ENCODE peak calls at places on chromosomes 6 and 20, in ten cellular contexts. One of them, this sample, is unnamed.

GRCh38 chr20:59987135-59987534 is 28.9 kb downstream of the CDH26 start:
- DNase-seq in suprapubic skin: no peak
- DNase-seq in HT1080: no peak
- DNase-seq in NCI-H2081 treated with DMSO at 0.1 percent for 48 hours: no peak
- DNase-seq in GOT3: no peak
- DNase-seq in cardiac fibroblast: no peak
- DNase-seq in HEK293T: no peak
- DNase-seq in right cardiac atrium: no peak
- DNase-seq in choroid plexus epithelial cell: no peak
- DNase-seq in GM20000: no peak
- DNase-seq in this sample: no peak

GRCh38 chr6:38552136-38552535 is 87.6 kb downstream of the BTBD9 start:
- DNase-seq in suprapubic skin: no peak
- DNase-seq in HT1080: no peak
- DNase-seq in NCI-H2081 treated with DMSO at 0.1 percent for 48 hours: no peak
- DNase-seq in GOT3: no peak
- DNase-seq in cardiac fibroblast: no peak
- DNase-seq in HEK293T: no peak
- DNase-seq in right cardiac atrium: no peak
- DNase-seq in choroid plexus epithelial cell: no peak
- DNase-seq in GM20000: peak; percentile 70
- DNase-seq in this sample: peak; percentile 76

GRCh38 chr6:53429401-53429800 is 80.7 kb upstream of the ELOVL5 start:
- DNase-seq in suprapubic skin: no peak
- DNase-seq in HT1080: no peak
- DNase-seq in NCI-H2081 treated with DMSO at 0.1 percent for 48 hours: no peak
- DNase-seq in GOT3: no peak
- DNase-seq in cardiac fibroblast: no peak
- DNase-seq in HEK293T: no peak
- DNase-seq in right cardiac atrium: no peak
- DNase-seq in choroid plexus epithelial cell: no peak
- DNase-seq in GM20000: no peak
- DNase-seq in this sample: no peak

GRCh38 chr6:35343092-35343834 is 905 bp downstream of the PPARD start:
- DNase-seq in suprapubic skin: peak; percentile 79
- DNase-seq in HT1080: no peak
- DNase-seq in NCI-H2081 treated with DMSO at 0.1 percent for 48 hours: no peak
- DNase-seq in GOT3: no peak
- DNase-seq in cardiac fibroblast: peak; percentile 85
- DNase-seq in HEK293T: no peak
- DNase-seq in right cardiac atrium: peak; percentile 66
- DNase-seq in choroid plexus epithelial cell: peak; percentile 33
- DNase-seq in GM20000: no peak
- DNase-seq in this sample: no peak

GRCh38 chr20:32456869-32457421 is 98.8 kb downstream of the ASXL1 start:
- DNase-seq in suprapubic skin: no peak
- DNase-seq in HT1080: no peak
- DNase-seq in NCI-H2081 treated with DMSO at 0.1 percent for 48 hours: no peak
- DNase-seq in GOT3: no peak
- DNase-seq in cardiac fibroblast: peak; percentile 54
- DNase-seq in HEK293T: peak; percentile 89
- DNase-seq in right cardiac atrium: no peak
- DNase-seq in choroid plexus epithelial cell: peak; percentile 45
- DNase-seq in GM20000: peak; percentile 90
- DNase-seq in this sample: peak; percentile 89

GRCh38 chr6:157173756-157174155 is 149.6 kb downstream of the TMEM242 start:
- DNase-seq in suprapubic skin: no peak
- DNase-seq in HT1080: no peak
- DNase-seq in NCI-H2081 treated with DMSO at 0.1 percent for 48 hours: no peak
- DNase-seq in GOT3: no peak
- DNase-seq in cardiac fibroblast: no peak
- DNase-seq in HEK293T: no peak
- DNase-seq in right cardiac atrium: no peak
- DNase-seq in choroid plexus epithelial cell: no peak
- DNase-seq in GM20000: no peak
- DNase-seq in this sample: no peak

GRCh38 chr6:18503588-18504231 is 116.6 kb downstream of the RNF144B start:
- DNase-seq in suprapubic skin: no peak
- DNase-seq in HT1080: peak; percentile 66
- DNase-seq in NCI-H2081 treated with DMSO at 0.1 percent for 48 hours: peak; percentile 57
- DNase-seq in GOT3: peak; percentile 14
- DNase-seq in cardiac fibroblast: peak; percentile 85
- DNase-seq in HEK293T: peak; percentile 66
- DNase-seq in right cardiac atrium: peak; percentile 26
- DNase-seq in choroid plexus epithelial cell: peak; percentile 92
- DNase-seq in GM20000: peak; percentile 35
- DNase-seq in this sample: peak; percentile 43

GRCh38 chr6:6285679-6286078 is 34.8 kb downstream of the F13A1 start:
- DNase-seq in suprapubic skin: no peak
- DNase-seq in HT1080: no peak
- DNase-seq in NCI-H2081 treated with DMSO at 0.1 percent for 48 hours: no peak
- DNase-seq in GOT3: no peak
- DNase-seq in cardiac fibroblast: no peak
- DNase-seq in HEK293T: no peak
- DNase-seq in right cardiac atrium: no peak
- DNase-seq in choroid plexus epithelial cell: no peak
- DNase-seq in GM20000: no peak
- DNase-seq in this sample: no peak

GRCh38 chr6:132279592-132280139 is 121.6 kb downstream of the MOXD1 start:
- DNase-seq in suprapubic skin: peak; percentile 66
- DNase-seq in HT1080: peak; percentile 62
- DNase-seq in NCI-H2081 treated with DMSO at 0.1 percent for 48 hours: no peak
- DNase-seq in GOT3: peak; percentile 15
- DNase-seq in cardiac fibroblast: peak; percentile 78
- DNase-seq in HEK293T: peak; percentile 80
- DNase-seq in right cardiac atrium: peak; percentile 62
- DNase-seq in choroid plexus epithelial cell: peak; percentile 83
- DNase-seq in GM20000: peak; percentile 64
- DNase-seq in this sample: peak; percentile 65

GRCh38 chr6:159404296-159404695 is 235.1 kb downstream of the FNDC1 start:
- DNase-seq in suprapubic skin: no peak
- DNase-seq in HT1080: no peak
- DNase-seq in NCI-H2081 treated with DMSO at 0.1 percent for 48 hours: no peak
- DNase-seq in GOT3: no peak
- DNase-seq in cardiac fibroblast: no peak
- DNase-seq in HEK293T: no peak
- DNase-seq in right cardiac atrium: no peak
- DNase-seq in choroid plexus epithelial cell: peak; percentile 3
- DNase-seq in GM20000: no peak
- DNase-seq in this sample: no peak

GRCh38 chr20:50095476-50096078 is 17.4 kb downstream of the UBE2V1 start:
- DNase-seq in suprapubic skin: peak; percentile 52
- DNase-seq in HT1080: no peak
- DNase-seq in NCI-H2081 treated with DMSO at 0.1 percent for 48 hours: no peak
- DNase-seq in GOT3: no peak
- DNase-seq in cardiac fibroblast: no peak
- DNase-seq in HEK293T: no peak
- DNase-seq in right cardiac atrium: no peak
- DNase-seq in choroid plexus epithelial cell: no peak
- DNase-seq in GM20000: no peak
- DNase-seq in this sample: no peak

GRCh38 chr6:117352466-117353081 is 73.2 kb downstream of the ROS1 start:
- DNase-seq in suprapubic skin: no peak
- DNase-seq in HT1080: peak; percentile 24
- DNase-seq in NCI-H2081 treated with DMSO at 0.1 percent for 48 hours: no peak
- DNase-seq in GOT3: no peak
- DNase-seq in cardiac fibroblast: peak; percentile 30
- DNase-seq in HEK293T: peak; percentile 25
- DNase-seq in right cardiac atrium: no peak
- DNase-seq in choroid plexus epithelial cell: peak; percentile 64
- DNase-seq in GM20000: no peak
- DNase-seq in this sample: no peak

GRCh38 chr20:59190509-59190908 is 26.9 kb downstream of the ZNF831 start:
- DNase-seq in suprapubic skin: no peak
- DNase-seq in HT1080: no peak
- DNase-seq in NCI-H2081 treated with DMSO at 0.1 percent for 48 hours: no peak
- DNase-seq in GOT3: no peak
- DNase-seq in cardiac fibroblast: no peak
- DNase-seq in HEK293T: no peak
- DNase-seq in right cardiac atrium: no peak
- DNase-seq in choroid plexus epithelial cell: no peak
- DNase-seq in GM20000: no peak
- DNase-seq in this sample: no peak

GRCh38 chr20:35111141-35111888 is 18.7 kb upstream of the TRPC4AP start:
- DNase-seq in suprapubic skin: no peak
- DNase-seq in HT1080: peak; percentile 90
- DNase-seq in NCI-H2081 treated with DMSO at 0.1 percent for 48 hours: no peak
- DNase-seq in GOT3: peak; percentile 28
- DNase-seq in cardiac fibroblast: peak; percentile 47
- DNase-seq in HEK293T: no peak
- DNase-seq in right cardiac atrium: no peak
- DNase-seq in choroid plexus epithelial cell: peak; percentile 67
- DNase-seq in GM20000: peak; percentile 15
- DNase-seq in this sample: no peak

GRCh38 chr20:39878809-39879208 is 810.2 kb downstream of the MAFB start:
- DNase-seq in suprapubic skin: no peak
- DNase-seq in HT1080: no peak
- DNase-seq in NCI-H2081 treated with DMSO at 0.1 percent for 48 hours: no peak
- DNase-seq in GOT3: no peak
- DNase-seq in cardiac fibroblast: no peak
- DNase-seq in HEK293T: no peak
- DNase-seq in right cardiac atrium: no peak
- DNase-seq in choroid plexus epithelial cell: peak; percentile 25
- DNase-seq in GM20000: no peak
- DNase-seq in this sample: no peak

GRCh38 chr6:152110878-152111820 is 303.7 kb downstream of the ESR1 start:
- DNase-seq in suprapubic skin: no peak
- DNase-seq in HT1080: no peak
- DNase-seq in NCI-H2081 treated with DMSO at 0.1 percent for 48 hours: no peak
- DNase-seq in GOT3: no peak
- DNase-seq in cardiac fibroblast: peak; percentile 59
- DNase-seq in HEK293T: no peak
- DNase-seq in right cardiac atrium: peak; percentile 41
- DNase-seq in choroid plexus epithelial cell: no peak
- DNase-seq in GM20000: no peak
- DNase-seq in this sample: no peak

GRCh38 chr20:22333885-22334545 is 250.4 kb downstream of the FOXA2 start:
- DNase-seq in suprapubic skin: no peak
- DNase-seq in HT1080: peak; percentile 67
- DNase-seq in NCI-H2081 treated with DMSO at 0.1 percent for 48 hours: peak; percentile 45
- DNase-seq in GOT3: no peak
- DNase-seq in cardiac fibroblast: peak; percentile 72
- DNase-seq in HEK293T: peak; percentile 68
- DNase-seq in right cardiac atrium: peak; percentile 31
- DNase-seq in choroid plexus epithelial cell: peak; percentile 82
- DNase-seq in GM20000: peak; percentile 68
- DNase-seq in this sample: peak; percentile 69

GRCh38 chr6:163962627-163963117 is 548.2 kb downstream of the QKI start:
- DNase-seq in suprapubic skin: no peak
- DNase-seq in HT1080: no peak
- DNase-seq in NCI-H2081 treated with DMSO at 0.1 percent for 48 hours: no peak
- DNase-seq in GOT3: no peak
- DNase-seq in cardiac fibroblast: no peak
- DNase-seq in HEK293T: no peak
- DNase-seq in right cardiac atrium: peak; percentile 51
- DNase-seq in choroid plexus epithelial cell: no peak
- DNase-seq in GM20000: no peak
- DNase-seq in this sample: no peak